ENCODE peak calls at places on chromosomes 5 and 9, in five cellular contexts. R is OCI-LY7, E is A673, P is upper lobe of left lung, W is AG09319. Z is an unnamed sample.
A peak's percentile ranks its signal among the peaks of the same experiment; 100 is the strongest.

GRCh38 chr5:68196876-68197275 is 18.7 kb upstream of the PIK3R1 start:
- DNase-seq in P (peak; percentile 54), R (peak; percentile 68), W (no peak), E (no peak), Z (no peak)

GRCh38 chr9:117782931-117783788 is 79.0 kb downstream of the TLR4 start:
- DNase-seq in E (peak; percentile 79), R (peak; percentile 77), W (peak; percentile 31), P (peak; percentile 62), Z (peak; percentile 86)

GRCh38 chr9:135960328-135961276 is 571 bp downstream of the UBAC1 start:
- DNase-seq in W (no peak), P (peak; percentile 35), E (no peak), R (no peak), Z (no peak)

GRCh38 chr5:88671808-88672499 is 211.0 kb downstream of the MEF2C start:
- DNase-seq in E (peak; percentile 63), R (no peak), P (no peak), W (no peak), Z (no peak)

GRCh38 chr9:88680505-88681160 is 145.7 kb downstream of the NXNL2 start:
- DNase-seq in R (no peak), E (no peak), P (no peak), W (no peak), Z (no peak)

GRCh38 chr5:2134543-2135299 is 252.0 kb upstream of the IRX4 start:
- DNase-seq in P (no peak), E (no peak), R (no peak), W (no peak), Z (no peak)

GRCh38 chr5:136249678-136250266 is 56.8 kb upstream of the SMIM32 start:
- DNase-seq in E (peak; percentile 70), R (peak; percentile 26), W (peak; percentile 36), P (peak; percentile 43), Z (peak; percentile 51)

GRCh38 chr9:119289740-119290139 is 79.5 kb downstream of the BRINP1 start:
- DNase-seq in R (peak; percentile 65), P (peak; percentile 38), E (peak; percentile 63), W (peak; percentile 4), Z (peak; percentile 10)

GRCh38 chr5:102152906-102153787 is 142.9 kb downstream of the SLCO4C1 start:
- DNase-seq in R (peak; percentile 11), P (no peak), E (peak; percentile 43), W (no peak), Z (no peak)

GRCh38 chr9:5013379-5013778 is 28.3 kb downstream of the JAK2 start:
- DNase-seq in W (no peak), P (no peak), E (no peak), R (no peak), Z (no peak)

GRCh38 chr5:128782446-128782845 is 182.8 kb upstream of the SLC27A6 start:
- DNase-seq in E (peak; percentile 19), R (no peak), W (peak; percentile 48), P (no peak), Z (peak; percentile 50)

GRCh38 chr9:105030285-105030684 is 102.3 kb upstream of the ABCA1 start:
- DNase-seq in P (no peak), W (no peak), E (no peak), R (no peak), Z (no peak)

GRCh38 chr9:69463497-69464068 is 138.6 kb downstream of the ENTREP1 start:
- DNase-seq in E (no peak), R (no peak), W (no peak), P (no peak), Z (no peak)

GRCh38 chr5:109652096-109652495 is 37.6 kb upstream of the MAN2A1 start:
- DNase-seq in R (no peak), P (no peak), W (no peak), E (no peak), Z (no peak)

GRCh38 chr5:74516217-74516636 is 124.3 kb downstream of the ENC1 start:
- DNase-seq in P (no peak), W (no peak), R (no peak), E (no peak), Z (peak; percentile 5)

GRCh38 chr5:52283221-52283620 is 504.5 kb upstream of the ITGA1 start:
- DNase-seq in P (no peak), W (no peak), E (no peak), R (no peak), Z (no peak)

GRCh38 chr5:39424751-39425524 is at the start of gene DAB2:
- DNase-seq in P (peak; percentile 90), E (peak; percentile 95), W (peak; percentile 99), R (no peak), Z (peak; percentile 98)

GRCh38 chr5:59874675-59875074 is 18.9 kb downstream of the PDE4D start:
- DNase-seq in R (no peak), E (no peak), W (no peak), P (no peak), Z (peak; percentile 59)

GRCh38 chr9:81122749-81123148 is 566.6 kb downstream of the TLE1 start:
- DNase-seq in P (no peak), R (no peak), E (no peak), W (no peak), Z (no peak)

GRCh38 chr5:52469835-52470234 is 317.9 kb upstream of the ITGA1 start:
- DNase-seq in W (no peak), R (no peak), E (no peak), P (no peak), Z (no peak)

GRCh38 chr9:85368781-85369180 is 373.0 kb downstream of the AGTPBP1 start:
- DNase-seq in W (no peak), P (no peak), E (no peak), R (no peak), Z (no peak)

GRCh38 chr9:86626802-86627201 is 272.6 kb upstream of the TUT7 start:
- DNase-seq in E (no peak), P (no peak), R (no peak), W (no peak), Z (no peak)

GRCh38 chr5:145856285-145856818 is 16.5 kb downstream of the GRXCR2 start:
- DNase-seq in P (peak; percentile 40), W (no peak), R (no peak), E (peak; percentile 74), Z (peak; percentile 32)

GRCh38 chr9:126066131-126066530 is 260.5 kb upstream of the MVB12B start:
- DNase-seq in W (no peak), R (no peak), E (no peak), P (no peak), Z (no peak)

GRCh38 chr9:114972510-114972909 is 42.1 kb upstream of the TNFSF8 start:
- DNase-seq in E (no peak), W (no peak), P (no peak), R (no peak), Z (no peak)

GRCh38 chr5:125190232-125191051 is 444.0 kb upstream of the ZNF608 start:
- DNase-seq in E (no peak), R (no peak), P (no peak), W (peak; percentile 41), Z (peak; percentile 25)

GRCh38 chr9:128218518-128219389 is 15.6 kb downstream of the DNM1 start:
- DNase-seq in R (peak; percentile 96), E (peak; percentile 86), W (no peak), P (peak; percentile 96), Z (no peak)
- TF ChIP-seq CTCF in R (no peak), E (no peak), W (no peak), P (peak; percentile 55), Z (no peak)

GRCh38 chr5:7754997-7755596 is 95.8 kb downstream of the CFAP90 start:
- DNase-seq in W (no peak), P (peak; percentile 74), R (peak; percentile 53), E (peak; percentile 45), Z (peak; percentile 12)
- TF ChIP-seq CTCF in W (peak; percentile 71), P (peak; percentile 73), R (peak; percentile 88), E (peak; percentile 75), Z (peak; percentile 82)

DNA sequence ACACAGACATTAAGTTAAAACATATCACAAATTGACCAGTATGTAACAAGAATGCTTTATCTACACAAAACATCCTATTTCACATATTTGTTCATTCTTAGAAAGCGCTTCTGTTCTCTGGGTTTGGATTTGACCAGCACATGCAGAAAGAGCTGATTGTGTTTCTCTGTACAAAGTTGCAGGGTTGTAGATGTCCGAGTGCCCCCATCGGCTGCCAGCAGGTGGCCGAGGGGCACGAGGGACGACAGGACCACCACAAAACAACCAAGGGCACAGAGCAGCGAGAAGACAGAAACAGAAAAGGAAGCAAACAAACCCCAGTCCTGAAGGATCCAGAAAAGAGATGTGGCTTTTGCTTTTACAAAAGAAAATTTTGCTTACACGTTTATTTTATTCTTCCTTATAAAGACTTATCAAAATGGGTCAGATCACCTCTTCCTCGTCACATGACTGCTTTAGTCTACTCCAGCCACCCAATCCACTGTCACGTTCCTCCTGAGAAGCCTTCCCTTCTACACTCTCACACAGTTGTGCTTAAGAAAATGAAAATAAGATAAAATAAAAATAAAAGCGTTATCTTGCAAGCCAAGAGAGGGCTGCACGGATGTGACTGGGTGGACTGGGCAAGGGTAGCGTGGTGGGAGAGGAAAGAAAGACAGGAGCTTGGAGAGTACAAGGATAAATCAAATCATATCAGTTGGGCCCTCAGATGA is 9.5 kb downstream of the OTP start:
- DNase-seq in R (no peak), W (no peak), P (no peak), E (no peak), Z (no peak)
- TF ChIP-seq CTCF in R (peak; percentile 45), W (no peak), P (no peak), E (no peak), Z (no peak)

GRCh38 chr5:173675287-173675996 is 59.0 kb upstream of the BOD1 start:
- DNase-seq in P (no peak), R (no peak), W (no peak), E (no peak), Z (no peak)

GRCh38 chr5:173680660-173681242 is 64.3 kb upstream of the BOD1 start:
- DNase-seq in P (no peak), E (no peak), R (peak; percentile 66), W (no peak), Z (no peak)

GRCh38 chr5:173676375-173676774 is 59.9 kb upstream of the BOD1 start:
- DNase-seq in R (no peak), W (no peak), E (no peak), P (no peak), Z (no peak)

GRCh38 chr5:173679909-173680626 is 63.6 kb upstream of the BOD1 start:
- DNase-seq in R (peak; percentile 37), E (no peak), W (no peak), P (no peak), Z (no peak)

DNA sequence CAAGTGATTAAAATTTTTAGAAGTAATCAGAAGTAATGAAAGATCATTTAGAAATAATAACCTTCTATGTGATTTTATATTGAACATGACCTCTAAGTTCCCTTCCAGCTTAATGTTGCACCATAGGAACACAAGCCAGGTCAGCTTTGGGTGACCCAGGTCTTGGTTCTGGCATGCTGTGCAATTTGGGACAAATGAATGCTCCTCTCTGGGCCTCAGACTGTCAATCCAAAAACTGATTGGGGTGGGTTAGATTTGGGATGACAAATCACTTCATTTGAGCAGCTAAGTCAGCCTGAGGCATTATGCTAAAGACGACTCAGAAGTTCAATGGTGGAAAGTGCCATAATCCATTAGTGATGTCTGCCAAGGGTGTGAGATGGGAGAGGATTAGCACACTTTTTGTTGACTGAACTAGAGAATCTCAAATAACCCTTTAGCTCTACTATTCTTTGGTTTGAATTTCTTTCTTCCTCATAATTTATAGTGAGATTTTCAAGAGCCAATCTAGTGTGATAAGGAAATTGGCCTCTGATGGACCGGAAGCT is 60.7 kb upstream of the BOD1 start:
- DNase-seq in W (no peak), R (no peak), P (no peak), E (no peak), Z (no peak)
- TF ChIP-seq CTCF in W (no peak), R (no peak), P (no peak), E (no peak), Z (no peak)

DNA sequence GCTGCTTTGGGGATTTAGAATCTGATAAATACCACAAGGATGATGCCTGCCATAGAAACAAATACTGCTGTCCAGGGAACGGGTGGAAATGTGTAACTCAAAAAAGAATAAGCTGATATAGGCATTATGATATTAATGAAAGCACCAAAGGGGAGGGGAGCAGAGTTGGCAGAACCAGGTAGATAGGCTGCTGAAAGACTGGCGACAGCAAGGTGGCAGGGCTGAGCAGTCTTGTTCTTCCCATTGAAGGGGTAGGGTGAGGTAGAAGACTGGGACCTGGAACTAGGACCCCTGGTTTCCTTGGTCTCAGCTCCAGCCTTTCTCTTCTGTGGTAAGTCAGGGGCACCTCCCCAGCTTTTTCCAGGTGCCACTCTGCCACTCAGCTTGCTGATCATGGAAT is 31.4 kb upstream of the TMOD1 start:
- DNase-seq in E (no peak), R (peak; percentile 13), P (no peak), W (no peak), Z (no peak)
- TF ChIP-seq CTCF in E (peak; percentile 29), R (peak; percentile 59), P (no peak), W (no peak), Z (peak; percentile 36)